ENCODE peak calls at places on chromosomes 12 and 14, in eight cellular contexts. O is activated CD8-positive, alpha-beta memory T cell treated with anti-CD3 and anti-CD28 coated beads, Interleukin-2, amount 50 U/mL, for 4 hours; I is K562; X is pulmonary artery endothelial cell; F is progenitor cell of endocrine pancreas; V is naive thymus-derived CD8-positive, alpha-beta T cell; H is CD4-positive, alpha-beta T cell; K is AG09309. G is an unnamed sample.

GRCh38 chr14:50452979-50453705 is 56.5 kb upstream of the CDKL1 start:
- DNase-seq in O (no peak), H (no peak), V (no peak), K (peak; percentile 37), X (no peak), I (no peak), F (no peak), G (no peak)

GRCh38 chr12:126768517-126768916 is 1498.5 kb upstream of the TMEM132C start:
- DNase-seq in I (no peak), H (no peak), K (no peak), V (peak; percentile 19), X (no peak), O (no peak), F (no peak), G (no peak)

GRCh38 chr12:111616177-111616623 is 17.1 kb upstream of the ATXN2 start:
- DNase-seq in F (no peak), V (no peak), I (no peak), K (no peak), H (no peak), X (no peak), O (no peak), G (no peak)

GRCh38 chr14:21476526-21476924 is 234 bp downstream of the RAB2B start:
- DNase-seq in K (no peak), F (peak; percentile 78), I (peak; percentile 75), O (peak; percentile 83), X (no peak), V (no peak), H (peak; percentile 83), G (no peak)

GRCh38 chr12:1791104-1791927 is 29.0 kb upstream of the LRTM2 start:
- DNase-seq in H (peak; percentile 60), I (peak; percentile 46), X (no peak), K (no peak), O (peak; percentile 66), V (peak; percentile 69), F (no peak), G (no peak)

GRCh38 chr12:77980782-77981181 is 150.1 kb downstream of the NAV3 start:
- DNase-seq in V (no peak), O (no peak), I (no peak), K (no peak), H (no peak), F (no peak), X (no peak), G (no peak)

GRCh38 chr14:50926851-50927386 is 17.4 kb downstream of the PYGL start:
- DNase-seq in F (no peak), X (no peak), H (no peak), I (peak; percentile 68), O (no peak), V (no peak), K (no peak), G (peak; percentile 76)

GRCh38 chr12:6828671-6829531 is 694 bp downstream of the P3H3 start:
- DNase-seq in H (peak; percentile 59), F (no peak), O (peak; percentile 46), V (peak; percentile 30), K (no peak), X (no peak), I (peak; percentile 51), G (no peak)

GRCh38 chr12:131403676-131404075 is 307.2 kb upstream of the SFSWAP start:
- DNase-seq in K (no peak), H (no peak), X (no peak), O (no peak), F (no peak), I (no peak), V (no peak), G (no peak)

GRCh38 chr12:106682594-106683234 is 91.8 kb upstream of the RIC8B start:
- DNase-seq in F (no peak), V (no peak), O (no peak), H (no peak), I (peak; percentile 20), X (no peak), K (no peak), G (no peak)

GRCh38 chr14:62597143-62597542 is 448.1 kb downstream of the KCNH5 start:
- DNase-seq in V (no peak), H (no peak), X (no peak), O (no peak), I (no peak), F (no peak), K (no peak), G (no peak)

GRCh38 chr14:39050389-39050788 is 52.6 kb downstream of the SEC23A start:
- DNase-seq in X (peak; percentile 13), F (no peak), I (no peak), V (no peak), O (no peak), H (no peak), K (peak; percentile 52), G (no peak)

GRCh38 chr12:83128529-83128928 is 441.8 kb downstream of the TMTC2 start:
- DNase-seq in H (no peak), I (no peak), F (no peak), K (no peak), V (no peak), O (no peak), X (no peak), G (no peak)